ENCODE peak calls at places on chromosomes 6 and 20, in ten cellular contexts. W is bronchial epithelial cell, L is EH, A is cardiac muscle cell, C is cerebellar nuclear complex, G is HT-29, H is KG1, Z is NCI-H226, Q is lower leg skin, E is endothelial cell. D is an unnamed sample.

GRCh38 chr20:59955131-59955796 is 3.0 kb upstream of the CDH26 start:
- DNase-seq in W (no peak), L (peak), A (no peak), C (no peak), G (peak), H (no peak), Z (no peak), Q (no peak), E (no peak), D (no peak)

GRCh38 chr6:83071023-83071422 is 3.6 kb downstream of the DOP1A start:
- DNase-seq in W (peak), L (no peak), A (peak), C (no peak), G (no peak), H (peak), Z (peak), Q (no peak), E (no peak), D (peak)

GRCh38 chr20:2599265-2600060 is 53.0 kb upstream of the NOP56 start:
- DNase-seq in W (no peak), L (peak), A (peak), C (no peak), G (no peak), H (no peak), Z (no peak), Q (no peak), E (no peak), D (peak)

GRCh38 chr6:108712946-108713345 is 135.3 kb upstream of the ARMC2 start:
- DNase-seq in W (no peak), L (no peak), A (no peak), C (no peak), G (peak), H (no peak), Z (no peak), Q (no peak), E (no peak), D (no peak)

GRCh38 chr20:1666802-1667201 is 9.2 kb upstream of the SIRPG start:
- DNase-seq in W (no peak), L (no peak), A (no peak), C (no peak), G (no peak), H (no peak), Z (no peak), Q (no peak), E (no peak), D (no peak)

GRCh38 chr20:59145247-59145925 is 18.2 kb upstream of the ZNF831 start:
- DNase-seq in W (no peak), L (no peak), A (no peak), C (no peak), G (no peak), H (no peak), Z (no peak), Q (no peak), E (no peak), D (no peak)

GRCh38 chr6:43828711-43829110 is 58.7 kb downstream of the VEGFA start:
- DNase-seq in W (peak), L (no peak), A (no peak), C (no peak), G (no peak), H (no peak), Z (no peak), Q (no peak), E (no peak), D (no peak)

GRCh38 chr20:50029697-50030428 is 47.1 kb downstream of the SNAI1 start:
- DNase-seq in W (peak), L (peak), A (peak), C (no peak), G (peak), H (no peak), Z (peak), Q (no peak), E (no peak), D (peak)

GRCh38 chr20:32007787-32008616 is 2.2 kb upstream of the CCM2L start:
- DNase-seq in W (no peak), L (peak), A (peak), C (peak), G (no peak), H (no peak), Z (peak), Q (no peak), E (peak), D (no peak)

GRCh38 chr6:34359438-34360158 is 32.9 kb downstream of the NUDT3 start:
- DNase-seq in W (peak), L (peak), A (no peak), C (no peak), G (no peak), H (no peak), Z (peak), Q (no peak), E (no peak), D (peak)

GRCh38 chr20:50855498-50856474 is 60.9 kb downstream of the BCAS4 start:
- DNase-seq in W (peak), L (peak), A (no peak), C (no peak), G (peak), H (no peak), Z (peak), Q (peak), E (no peak), D (no peak)

GRCh38 chr6:41584668-41585205 is 38.6 kb downstream of the FOXP4 start:
- DNase-seq in W (peak), L (no peak), A (no peak), C (no peak), G (no peak), H (no peak), Z (no peak), Q (no peak), E (no peak), D (no peak)

GRCh38 chr6:155224618-155225017 is 39.2 kb upstream of the CLDN20 start:
- DNase-seq in W (no peak), L (peak), A (peak), C (no peak), G (no peak), H (no peak), Z (no peak), Q (no peak), E (no peak), D (no peak)

GRCh38 chr6:21598662-21599061 is 5.1 kb downstream of the SOX4 start:
- DNase-seq in W (no peak), L (peak), A (peak), C (no peak), G (no peak), H (no peak), Z (no peak), Q (no peak), E (no peak), D (peak)

GRCh38 chr6:148835920-148836441 is 89.2 kb downstream of the UST start:
- DNase-seq in W (peak), L (peak), A (peak), C (no peak), G (no peak), H (no peak), Z (no peak), Q (no peak), E (no peak), D (peak)

GRCh38 chr20:51985013-51985415 is 182.7 kb upstream of the SALL4 start:
- DNase-seq in W (peak), L (peak), A (peak), C (no peak), G (peak), H (no peak), Z (peak), Q (peak), E (no peak), D (peak)

GRCh38 chr20:16283978-16284377 is 289.3 kb downstream of the KIF16B start:
- DNase-seq in W (no peak), L (no peak), A (no peak), C (no peak), G (no peak), H (no peak), Z (no peak), Q (no peak), E (no peak), D (no peak)

GRCh38 chr6:22612241-22612640 is 42.9 kb downstream of the HDGFL1 start:
- DNase-seq in W (no peak), L (no peak), A (peak), C (no peak), G (no peak), H (no peak), Z (no peak), Q (no peak), E (no peak), D (no peak)

GRCh38 chr6:87904041-87904440 is 143.6 kb upstream of the SPACA1 start:
- DNase-seq in W (no peak), L (no peak), A (no peak), C (no peak), G (no peak), H (no peak), Z (no peak), Q (no peak), E (no peak), D (no peak)

GRCh38 chr20:7248392-7248992 is 481.0 kb downstream of the BMP2 start:
- DNase-seq in W (no peak), L (no peak), A (no peak), C (no peak), G (no peak), H (no peak), Z (no peak), Q (no peak), E (no peak), D (no peak)

GRCh38 chr6:125667326-125667725 is 82.1 kb upstream of the HEY2 start:
- DNase-seq in W (peak), L (no peak), A (no peak), C (no peak), G (no peak), H (no peak), Z (no peak), Q (no peak), E (no peak), D (no peak)

GRCh38 chr6:135568366-135568765 is 70.8 kb upstream of the AHI1 start:
- DNase-seq in W (no peak), L (peak), A (peak), C (no peak), G (no peak), H (no peak), Z (peak), Q (peak), E (no peak), D (peak)

GRCh38 chr6:169141706-169142705 is 111.6 kb downstream of the THBS2 start:
- DNase-seq in W (no peak), L (peak), A (no peak), C (no peak), G (no peak), H (no peak), Z (no peak), Q (no peak), E (no peak), D (no peak)

GRCh38 chr6:135812085-135812526 is 39.4 kb upstream of the PDE7B start:
- DNase-seq in W (no peak), L (peak), A (peak), C (no peak), G (no peak), H (no peak), Z (peak), Q (peak), E (no peak), D (peak)

GRCh38 chr20:62796699-62797491 is 622 bp downstream of the MRGBP start:
- DNase-seq in W (no peak), L (no peak), A (no peak), C (no peak), G (no peak), H (no peak), Z (no peak), Q (no peak), E (no peak), D (no peak)

GRCh38 chr6:155319902-155320301 is 5.6 kb upstream of the TFB1M start:
- DNase-seq in W (no peak), L (no peak), A (no peak), C (no peak), G (no peak), H (no peak), Z (no peak), Q (no peak), E (no peak), D (no peak)

GRCh38 chr6:112877134-112878100 is 530.3 kb downstream of the RFPL4B start:
- DNase-seq in W (peak), L (peak), A (peak), C (no peak), G (peak), H (no peak), Z (peak), Q (no peak), E (no peak), D (peak)

GRCh38 chr6:15399651-15400470 is 154.0 kb downstream of the JARID2 start:
- DNase-seq in W (no peak), L (peak), A (peak), C (peak), G (peak), H (no peak), Z (peak), Q (peak), E (peak), D (peak)

GRCh38 chr6:21808551-21809181 is 215.1 kb downstream of the SOX4 start:
- DNase-seq in W (peak), L (no peak), A (peak), C (no peak), G (peak), H (no peak), Z (no peak), Q (no peak), E (no peak), D (peak)

GRCh38 chr20:18377896-18378481 is 88.8 kb downstream of the DZANK1 start:
- DNase-seq in W (no peak), L (no peak), A (no peak), C (no peak), G (no peak), H (no peak), Z (no peak), Q (no peak), E (no peak), D (no peak)

GRCh38 chr6:84227434-84228197 is at the start of gene CEP162:
- DNase-seq in W (peak), L (peak), A (peak), C (peak), G (peak), H (peak), Z (peak), Q (peak), E (peak), D (peak)

GRCh38 chr20:62704341-62704948 is 4.2 kb upstream of the NTSR1 start:
- DNase-seq in W (peak), L (peak), A (peak), C (no peak), G (peak), H (no peak), Z (peak), Q (peak), E (no peak), D (peak)

GRCh38 chr6:64383277-64383676 is 747.7 kb downstream of the PHF3 start:
- DNase-seq in W (peak), L (no peak), A (no peak), C (no peak), G (no peak), H (no peak), Z (no peak), Q (no peak), E (no peak), D (no peak)

GRCh38 chr6:34053721-34054120 is 92.2 kb downstream of the GRM4 start:
- DNase-seq in W (peak), L (no peak), A (no peak), C (no peak), G (peak), H (no peak), Z (no peak), Q (no peak), E (no peak), D (no peak)

GRCh38 chr6:165689699-165690098 is 26.7 kb upstream of the PDE10A start:
- DNase-seq in W (no peak), L (no peak), A (peak), C (no peak), G (peak), H (no peak), Z (no peak), Q (no peak), E (no peak), D (peak)

GRCh38 chr20:37387519-37388269 is 41.8 kb downstream of the SRC start:
- DNase-seq in W (no peak), L (no peak), A (no peak), C (no peak), G (no peak), H (no peak), Z (no peak), Q (no peak), E (no peak), D (no peak)

GRCh38 chr20:45311589-45312211 is 3.6 kb upstream of the MATN4 start:
- DNase-seq in W (peak), L (peak), A (peak), C (no peak), G (peak), H (no peak), Z (peak), Q (no peak), E (peak), D (peak)

GRCh38 chr20:20872420-20872819 is 160.0 kb upstream of the RALGAPA2 start:
- DNase-seq in W (no peak), L (no peak), A (no peak), C (no peak), G (no peak), H (no peak), Z (no peak), Q (no peak), E (no peak), D (no peak)

GRCh38 chr6:134516582-134516981 is 198.7 kb upstream of the SGK1 start:
- DNase-seq in W (no peak), L (no peak), A (peak), C (no peak), G (no peak), H (no peak), Z (no peak), Q (no peak), E (no peak), D (no peak)